ENCODE peak calls at places on chromosome 22, in nine cellular contexts. One of them, this sample, is unnamed.
A peak's percentile ranks its signal among the peaks of the same experiment; 100 is the strongest.

GRCh38 chr22:43823911-43824665 is 12.0 kb upstream of the EFCAB6 start:
- DNase-seq in stimulated activated CD4-positive, alpha-beta T cell treated with anti-CD3 and anti-CD28 coated beads, Interleukin-1b, Interleukin-23, amount 100 ng/mL, for 24 hours: no peak
- DNase-seq in activated CD4-positive, alpha-beta T cell treated with anti-CD3 and anti-CD28 coated beads for 24 hours: no peak
- DNase-seq in glutamatergic neuron: no peak
- DNase-seq in germinal center: no peak
- DNase-seq in T-cell: no peak
- DNase-seq in activated gamma-delta T cell treated with anti-CD3 and anti-CD28 coated beads, Interleukin-2, amount 50 U/mL, for 16 hours: no peak
- DNase-seq in iPS-NIHi11: no peak
- DNase-seq in choroid plexus epithelial cell: no peak
- DNase-seq in this sample: no peak

GRCh38 chr22:48748113-48748859 is 1079.4 kb downstream of the BRD1 start:
- DNase-seq in germinal center: no peak
- DNase-seq in iPS-NIHi11: no peak
- DNase-seq in activated CD4-positive, alpha-beta T cell treated with anti-CD3 and anti-CD28 coated beads for 24 hours: no peak
- DNase-seq in stimulated activated CD4-positive, alpha-beta T cell treated with anti-CD3 and anti-CD28 coated beads, Interleukin-1b, Interleukin-23, amount 100 ng/mL, for 24 hours: no peak
- DNase-seq in choroid plexus epithelial cell: no peak
- DNase-seq in glutamatergic neuron: no peak
- DNase-seq in T-cell: no peak
- DNase-seq in activated gamma-delta T cell treated with anti-CD3 and anti-CD28 coated beads, Interleukin-2, amount 50 U/mL, for 16 hours: no peak
- DNase-seq in this sample: no peak

GRCh38 chr22:33380789-33381530 is 322.8 kb upstream of the SYN3 start:
- DNase-seq in germinal center: no peak
- DNase-seq in activated CD4-positive, alpha-beta T cell treated with anti-CD3 and anti-CD28 coated beads for 24 hours: no peak
- DNase-seq in choroid plexus epithelial cell: peak; percentile 92
- DNase-seq in iPS-NIHi11: no peak
- DNase-seq in stimulated activated CD4-positive, alpha-beta T cell treated with anti-CD3 and anti-CD28 coated beads, Interleukin-1b, Interleukin-23, amount 100 ng/mL, for 24 hours: no peak
- DNase-seq in T-cell: no peak
- DNase-seq in activated gamma-delta T cell treated with anti-CD3 and anti-CD28 coated beads, Interleukin-2, amount 50 U/mL, for 16 hours: no peak
- DNase-seq in glutamatergic neuron: no peak
- DNase-seq in this sample: peak; percentile 84

GRCh38 chr22:25955323-25955722 is 213.3 kb downstream of the MYO18B start:
- DNase-seq in stimulated activated CD4-positive, alpha-beta T cell treated with anti-CD3 and anti-CD28 coated beads, Interleukin-1b, Interleukin-23, amount 100 ng/mL, for 24 hours: no peak
- DNase-seq in choroid plexus epithelial cell: no peak
- DNase-seq in activated CD4-positive, alpha-beta T cell treated with anti-CD3 and anti-CD28 coated beads for 24 hours: no peak
- DNase-seq in glutamatergic neuron: no peak
- DNase-seq in T-cell: no peak
- DNase-seq in activated gamma-delta T cell treated with anti-CD3 and anti-CD28 coated beads, Interleukin-2, amount 50 U/mL, for 16 hours: no peak
- DNase-seq in germinal center: no peak
- DNase-seq in iPS-NIHi11: peak; percentile 47
- DNase-seq in this sample: no peak

GRCh38 chr22:43109921-43110443 is 568 bp upstream of the BIK start:
- DNase-seq in choroid plexus epithelial cell: no peak
- DNase-seq in activated gamma-delta T cell treated with anti-CD3 and anti-CD28 coated beads, Interleukin-2, amount 50 U/mL, for 16 hours: no peak
- DNase-seq in iPS-NIHi11: peak; percentile 62
- DNase-seq in glutamatergic neuron: no peak
- DNase-seq in germinal center: no peak
- DNase-seq in T-cell: no peak
- DNase-seq in activated CD4-positive, alpha-beta T cell treated with anti-CD3 and anti-CD28 coated beads for 24 hours: no peak
- DNase-seq in stimulated activated CD4-positive, alpha-beta T cell treated with anti-CD3 and anti-CD28 coated beads, Interleukin-1b, Interleukin-23, amount 100 ng/mL, for 24 hours: no peak
- DNase-seq in this sample: no peak

GRCh38 chr22:40203568-40203967 is 25.8 kb downstream of the TNRC6B start:
- DNase-seq in iPS-NIHi11: no peak
- DNase-seq in glutamatergic neuron: no peak
- DNase-seq in choroid plexus epithelial cell: peak; percentile 28
- DNase-seq in activated CD4-positive, alpha-beta T cell treated with anti-CD3 and anti-CD28 coated beads for 24 hours: no peak
- DNase-seq in stimulated activated CD4-positive, alpha-beta T cell treated with anti-CD3 and anti-CD28 coated beads, Interleukin-1b, Interleukin-23, amount 100 ng/mL, for 24 hours: no peak
- DNase-seq in activated gamma-delta T cell treated with anti-CD3 and anti-CD28 coated beads, Interleukin-2, amount 50 U/mL, for 16 hours: peak; percentile 11
- DNase-seq in T-cell: peak; percentile 37
- DNase-seq in germinal center: peak; percentile 60
- DNase-seq in this sample: no peak

GRCh38 chr22:19823191-19823590 is 31.5 kb downstream of the GNB1L start:
- DNase-seq in T-cell: no peak
- DNase-seq in glutamatergic neuron: no peak
- DNase-seq in stimulated activated CD4-positive, alpha-beta T cell treated with anti-CD3 and anti-CD28 coated beads, Interleukin-1b, Interleukin-23, amount 100 ng/mL, for 24 hours: no peak
- DNase-seq in choroid plexus epithelial cell: no peak
- DNase-seq in activated gamma-delta T cell treated with anti-CD3 and anti-CD28 coated beads, Interleukin-2, amount 50 U/mL, for 16 hours: no peak
- DNase-seq in iPS-NIHi11: peak; percentile 17
- DNase-seq in germinal center: no peak
- DNase-seq in activated CD4-positive, alpha-beta T cell treated with anti-CD3 and anti-CD28 coated beads for 24 hours: no peak
- DNase-seq in this sample: no peak

GRCh38 chr22:41261541-41262249 is 21.0 kb upstream of the CHADL start:
- DNase-seq in activated gamma-delta T cell treated with anti-CD3 and anti-CD28 coated beads, Interleukin-2, amount 50 U/mL, for 16 hours: no peak
- DNase-seq in choroid plexus epithelial cell: peak; percentile 35
- DNase-seq in iPS-NIHi11: no peak
- DNase-seq in germinal center: no peak
- DNase-seq in T-cell: no peak
- DNase-seq in activated CD4-positive, alpha-beta T cell treated with anti-CD3 and anti-CD28 coated beads for 24 hours: no peak
- DNase-seq in glutamatergic neuron: no peak
- DNase-seq in stimulated activated CD4-positive, alpha-beta T cell treated with anti-CD3 and anti-CD28 coated beads, Interleukin-1b, Interleukin-23, amount 100 ng/mL, for 24 hours: no peak
- DNase-seq in this sample: no peak

GRCh38 chr22:27100323-27100722 is 442.9 kb downstream of the MIAT start:
- DNase-seq in choroid plexus epithelial cell: no peak
- DNase-seq in glutamatergic neuron: no peak
- DNase-seq in activated CD4-positive, alpha-beta T cell treated with anti-CD3 and anti-CD28 coated beads for 24 hours: no peak
- DNase-seq in T-cell: no peak
- DNase-seq in iPS-NIHi11: no peak
- DNase-seq in stimulated activated CD4-positive, alpha-beta T cell treated with anti-CD3 and anti-CD28 coated beads, Interleukin-1b, Interleukin-23, amount 100 ng/mL, for 24 hours: no peak
- DNase-seq in germinal center: no peak
- DNase-seq in activated gamma-delta T cell treated with anti-CD3 and anti-CD28 coated beads, Interleukin-2, amount 50 U/mL, for 16 hours: no peak
- DNase-seq in this sample: no peak

GRCh38 chr22:38049812-38050619 is 7.2 kb upstream of the PICK1 start:
- DNase-seq in activated gamma-delta T cell treated with anti-CD3 and anti-CD28 coated beads, Interleukin-2, amount 50 U/mL, for 16 hours: no peak
- DNase-seq in stimulated activated CD4-positive, alpha-beta T cell treated with anti-CD3 and anti-CD28 coated beads, Interleukin-1b, Interleukin-23, amount 100 ng/mL, for 24 hours: no peak
- DNase-seq in activated CD4-positive, alpha-beta T cell treated with anti-CD3 and anti-CD28 coated beads for 24 hours: no peak
- DNase-seq in germinal center: no peak
- DNase-seq in iPS-NIHi11: no peak
- DNase-seq in choroid plexus epithelial cell: no peak
- DNase-seq in glutamatergic neuron: no peak
- DNase-seq in T-cell: no peak
- DNase-seq in this sample: no peak

GRCh38 chr22:40624770-40625169 is 11.7 kb downstream of the MRTFA start:
- DNase-seq in activated gamma-delta T cell treated with anti-CD3 and anti-CD28 coated beads, Interleukin-2, amount 50 U/mL, for 16 hours: no peak
- DNase-seq in iPS-NIHi11: no peak
- DNase-seq in T-cell: no peak
- DNase-seq in activated CD4-positive, alpha-beta T cell treated with anti-CD3 and anti-CD28 coated beads for 24 hours: no peak
- DNase-seq in germinal center: no peak
- DNase-seq in choroid plexus epithelial cell: no peak
- DNase-seq in stimulated activated CD4-positive, alpha-beta T cell treated with anti-CD3 and anti-CD28 coated beads, Interleukin-1b, Interleukin-23, amount 100 ng/mL, for 24 hours: no peak
- DNase-seq in glutamatergic neuron: no peak
- DNase-seq in this sample: peak; percentile 41

GRCh38 chr22:23696326-23696851 is 5.6 kb downstream of the RGL4 start:
- DNase-seq in germinal center: peak; percentile 83
- DNase-seq in iPS-NIHi11: no peak
- DNase-seq in T-cell: peak; percentile 83
- DNase-seq in activated gamma-delta T cell treated with anti-CD3 and anti-CD28 coated beads, Interleukin-2, amount 50 U/mL, for 16 hours: peak; percentile 60
- DNase-seq in glutamatergic neuron: no peak
- DNase-seq in stimulated activated CD4-positive, alpha-beta T cell treated with anti-CD3 and anti-CD28 coated beads, Interleukin-1b, Interleukin-23, amount 100 ng/mL, for 24 hours: peak; percentile 70
- DNase-seq in choroid plexus epithelial cell: peak; percentile 83
- DNase-seq in activated CD4-positive, alpha-beta T cell treated with anti-CD3 and anti-CD28 coated beads for 24 hours: peak; percentile 51
- DNase-seq in this sample: no peak

GRCh38 chr22:44273175-44273574 is 39.6 kb downstream of the SHISAL1 start:
- DNase-seq in T-cell: no peak
- DNase-seq in iPS-NIHi11: no peak
- DNase-seq in activated CD4-positive, alpha-beta T cell treated with anti-CD3 and anti-CD28 coated beads for 24 hours: no peak
- DNase-seq in germinal center: no peak
- DNase-seq in activated gamma-delta T cell treated with anti-CD3 and anti-CD28 coated beads, Interleukin-2, amount 50 U/mL, for 16 hours: no peak
- DNase-seq in glutamatergic neuron: no peak
- DNase-seq in choroid plexus epithelial cell: no peak
- DNase-seq in stimulated activated CD4-positive, alpha-beta T cell treated with anti-CD3 and anti-CD28 coated beads, Interleukin-1b, Interleukin-23, amount 100 ng/mL, for 24 hours: no peak
- DNase-seq in this sample: no peak

GRCh38 chr22:33871935-33872334 is 48.3 kb downstream of the LARGE1 start:
- DNase-seq in iPS-NIHi11: no peak
- DNase-seq in activated gamma-delta T cell treated with anti-CD3 and anti-CD28 coated beads, Interleukin-2, amount 50 U/mL, for 16 hours: no peak
- DNase-seq in glutamatergic neuron: no peak
- DNase-seq in T-cell: no peak
- DNase-seq in germinal center: no peak
- DNase-seq in choroid plexus epithelial cell: no peak
- DNase-seq in activated CD4-positive, alpha-beta T cell treated with anti-CD3 and anti-CD28 coated beads for 24 hours: no peak
- DNase-seq in stimulated activated CD4-positive, alpha-beta T cell treated with anti-CD3 and anti-CD28 coated beads, Interleukin-1b, Interleukin-23, amount 100 ng/mL, for 24 hours: no peak
- DNase-seq in this sample: no peak

GRCh38 chr22:19971276-19972124 is 29.9 kb upstream of the TXNRD2 start:
- DNase-seq in iPS-NIHi11: no peak
- DNase-seq in T-cell: no peak
- DNase-seq in activated CD4-positive, alpha-beta T cell treated with anti-CD3 and anti-CD28 coated beads for 24 hours: no peak
- DNase-seq in activated gamma-delta T cell treated with anti-CD3 and anti-CD28 coated beads, Interleukin-2, amount 50 U/mL, for 16 hours: no peak
- DNase-seq in stimulated activated CD4-positive, alpha-beta T cell treated with anti-CD3 and anti-CD28 coated beads, Interleukin-1b, Interleukin-23, amount 100 ng/mL, for 24 hours: no peak
- DNase-seq in choroid plexus epithelial cell: no peak
- DNase-seq in glutamatergic neuron: no peak
- DNase-seq in germinal center: no peak
- DNase-seq in this sample: no peak

GRCh38 chr22:49643466-49643865 is 184.2 kb downstream of the BRD1 start:
- DNase-seq in iPS-NIHi11: no peak
- DNase-seq in activated CD4-positive, alpha-beta T cell treated with anti-CD3 and anti-CD28 coated beads for 24 hours: no peak
- DNase-seq in choroid plexus epithelial cell: no peak
- DNase-seq in activated gamma-delta T cell treated with anti-CD3 and anti-CD28 coated beads, Interleukin-2, amount 50 U/mL, for 16 hours: no peak
- DNase-seq in glutamatergic neuron: no peak
- DNase-seq in germinal center: no peak
- DNase-seq in T-cell: no peak
- DNase-seq in stimulated activated CD4-positive, alpha-beta T cell treated with anti-CD3 and anti-CD28 coated beads, Interleukin-1b, Interleukin-23, amount 100 ng/mL, for 24 hours: no peak
- DNase-seq in this sample: no peak

GRCh38 chr22:37884420-37884819 is 21.7 kb upstream of the MICALL1 start:
- DNase-seq in activated CD4-positive, alpha-beta T cell treated with anti-CD3 and anti-CD28 coated beads for 24 hours: no peak
- DNase-seq in T-cell: no peak
- DNase-seq in glutamatergic neuron: no peak
- DNase-seq in choroid plexus epithelial cell: no peak
- DNase-seq in iPS-NIHi11: no peak
- DNase-seq in activated gamma-delta T cell treated with anti-CD3 and anti-CD28 coated beads, Interleukin-2, amount 50 U/mL, for 16 hours: no peak
- DNase-seq in stimulated activated CD4-positive, alpha-beta T cell treated with anti-CD3 and anti-CD28 coated beads, Interleukin-1b, Interleukin-23, amount 100 ng/mL, for 24 hours: no peak
- DNase-seq in germinal center: no peak
- DNase-seq in this sample: no peak

GRCh38 chr22:26679003-26679629 is 21.7 kb downstream of the MIAT start:
- DNase-seq in activated CD4-positive, alpha-beta T cell treated with anti-CD3 and anti-CD28 coated beads for 24 hours: peak; percentile 54
- DNase-seq in glutamatergic neuron: peak; percentile 87
- DNase-seq in choroid plexus epithelial cell: peak; percentile 85
- DNase-seq in activated gamma-delta T cell treated with anti-CD3 and anti-CD28 coated beads, Interleukin-2, amount 50 U/mL, for 16 hours: peak; percentile 51
- DNase-seq in germinal center: peak; percentile 84
- DNase-seq in T-cell: peak; percentile 19
- DNase-seq in iPS-NIHi11: peak; percentile 82
- DNase-seq in stimulated activated CD4-positive, alpha-beta T cell treated with anti-CD3 and anti-CD28 coated beads, Interleukin-1b, Interleukin-23, amount 100 ng/mL, for 24 hours: peak; percentile 62
- DNase-seq in this sample: peak; percentile 67

GRCh38 chr22:50675553-50676199 is 3.1 kb downstream of the SHANK3 start:
- DNase-seq in glutamatergic neuron: no peak
- DNase-seq in activated CD4-positive, alpha-beta T cell treated with anti-CD3 and anti-CD28 coated beads for 24 hours: no peak
- DNase-seq in choroid plexus epithelial cell: no peak
- DNase-seq in germinal center: peak; percentile 2
- DNase-seq in T-cell: no peak
- DNase-seq in stimulated activated CD4-positive, alpha-beta T cell treated with anti-CD3 and anti-CD28 coated beads, Interleukin-1b, Interleukin-23, amount 100 ng/mL, for 24 hours: no peak
- DNase-seq in activated gamma-delta T cell treated with anti-CD3 and anti-CD28 coated beads, Interleukin-2, amount 50 U/mL, for 16 hours: no peak
- DNase-seq in iPS-NIHi11: peak; percentile 3
- DNase-seq in this sample: no peak

GRCh38 chr22:36015155-36015805 is 13.3 kb downstream of the RBFOX2 start:
- DNase-seq in T-cell: no peak
- DNase-seq in iPS-NIHi11: no peak
- DNase-seq in glutamatergic neuron: no peak
- DNase-seq in activated gamma-delta T cell treated with anti-CD3 and anti-CD28 coated beads, Interleukin-2, amount 50 U/mL, for 16 hours: no peak
- DNase-seq in activated CD4-positive, alpha-beta T cell treated with anti-CD3 and anti-CD28 coated beads for 24 hours: no peak
- DNase-seq in germinal center: no peak
- DNase-seq in choroid plexus epithelial cell: no peak
- DNase-seq in stimulated activated CD4-positive, alpha-beta T cell treated with anti-CD3 and anti-CD28 coated beads, Interleukin-1b, Interleukin-23, amount 100 ng/mL, for 24 hours: no peak
- DNase-seq in this sample: no peak

GRCh38 chr22:40955516-40955915 is 4.3 kb downstream of the RBX1 start:
- DNase-seq in germinal center: no peak
- DNase-seq in glutamatergic neuron: no peak
- DNase-seq in activated gamma-delta T cell treated with anti-CD3 and anti-CD28 coated beads, Interleukin-2, amount 50 U/mL, for 16 hours: no peak
- DNase-seq in T-cell: no peak
- DNase-seq in stimulated activated CD4-positive, alpha-beta T cell treated with anti-CD3 and anti-CD28 coated beads, Interleukin-1b, Interleukin-23, amount 100 ng/mL, for 24 hours: no peak
- DNase-seq in choroid plexus epithelial cell: peak; percentile 56
- DNase-seq in activated CD4-positive, alpha-beta T cell treated with anti-CD3 and anti-CD28 coated beads for 24 hours: no peak
- DNase-seq in iPS-NIHi11: no peak
- DNase-seq in this sample: no peak

GRCh38 chr22:19772673-19773469 is 12.3 kb downstream of the TBX1 start:
- DNase-seq in choroid plexus epithelial cell: no peak
- DNase-seq in germinal center: peak; percentile 55
- DNase-seq in activated gamma-delta T cell treated with anti-CD3 and anti-CD28 coated beads, Interleukin-2, amount 50 U/mL, for 16 hours: no peak
- DNase-seq in T-cell: no peak
- DNase-seq in glutamatergic neuron: no peak
- DNase-seq in activated CD4-positive, alpha-beta T cell treated with anti-CD3 and anti-CD28 coated beads for 24 hours: no peak
- DNase-seq in stimulated activated CD4-positive, alpha-beta T cell treated with anti-CD3 and anti-CD28 coated beads, Interleukin-1b, Interleukin-23, amount 100 ng/mL, for 24 hours: no peak
- DNase-seq in iPS-NIHi11: no peak
- DNase-seq in this sample: no peak

GRCh38 chr22:24007253-24008021 is 2.2 kb upstream of the GSTT4 start:
- DNase-seq in germinal center: no peak
- DNase-seq in iPS-NIHi11: no peak
- DNase-seq in stimulated activated CD4-positive, alpha-beta T cell treated with anti-CD3 and anti-CD28 coated beads, Interleukin-1b, Interleukin-23, amount 100 ng/mL, for 24 hours: no peak
- DNase-seq in choroid plexus epithelial cell: no peak
- DNase-seq in glutamatergic neuron: no peak
- DNase-seq in activated CD4-positive, alpha-beta T cell treated with anti-CD3 and anti-CD28 coated beads for 24 hours: no peak
- DNase-seq in T-cell: no peak
- DNase-seq in activated gamma-delta T cell treated with anti-CD3 and anti-CD28 coated beads, Interleukin-2, amount 50 U/mL, for 16 hours: no peak
- DNase-seq in this sample: no peak

GRCh38 chr22:27966168-27967064 is 47.4 kb upstream of the PITPNB start:
- DNase-seq in iPS-NIHi11: no peak
- DNase-seq in activated gamma-delta T cell treated with anti-CD3 and anti-CD28 coated beads, Interleukin-2, amount 50 U/mL, for 16 hours: no peak
- DNase-seq in T-cell: no peak
- DNase-seq in germinal center: no peak
- DNase-seq in choroid plexus epithelial cell: no peak
- DNase-seq in glutamatergic neuron: no peak
- DNase-seq in activated CD4-positive, alpha-beta T cell treated with anti-CD3 and anti-CD28 coated beads for 24 hours: no peak
- DNase-seq in stimulated activated CD4-positive, alpha-beta T cell treated with anti-CD3 and anti-CD28 coated beads, Interleukin-1b, Interleukin-23, amount 100 ng/mL, for 24 hours: no peak
- DNase-seq in this sample: no peak

GRCh38 chr22:47619631-47620030 is 857.2 kb downstream of the TBC1D22A start:
- DNase-seq in germinal center: no peak
- DNase-seq in choroid plexus epithelial cell: no peak
- DNase-seq in stimulated activated CD4-positive, alpha-beta T cell treated with anti-CD3 and anti-CD28 coated beads, Interleukin-1b, Interleukin-23, amount 100 ng/mL, for 24 hours: no peak
- DNase-seq in activated gamma-delta T cell treated with anti-CD3 and anti-CD28 coated beads, Interleukin-2, amount 50 U/mL, for 16 hours: no peak
- DNase-seq in glutamatergic neuron: no peak
- DNase-seq in iPS-NIHi11: no peak
- DNase-seq in activated CD4-positive, alpha-beta T cell treated with anti-CD3 and anti-CD28 coated beads for 24 hours: no peak
- DNase-seq in T-cell: no peak
- DNase-seq in this sample: no peak

GRCh38 chr22:38257650-38258246 is 15.1 kb downstream of the TMEM184B start:
- DNase-seq in activated CD4-positive, alpha-beta T cell treated with anti-CD3 and anti-CD28 coated beads for 24 hours: no peak
- DNase-seq in iPS-NIHi11: no peak
- DNase-seq in stimulated activated CD4-positive, alpha-beta T cell treated with anti-CD3 and anti-CD28 coated beads, Interleukin-1b, Interleukin-23, amount 100 ng/mL, for 24 hours: no peak
- DNase-seq in T-cell: no peak
- DNase-seq in glutamatergic neuron: no peak
- DNase-seq in germinal center: no peak
- DNase-seq in activated gamma-delta T cell treated with anti-CD3 and anti-CD28 coated beads, Interleukin-2, amount 50 U/mL, for 16 hours: no peak
- DNase-seq in choroid plexus epithelial cell: no peak
- DNase-seq in this sample: no peak

GRCh38 chr22:50621491-50621880 is 6.5 kb downstream of the ARSA start:
- DNase-seq in glutamatergic neuron: no peak
- DNase-seq in germinal center: no peak
- DNase-seq in choroid plexus epithelial cell: no peak
- DNase-seq in stimulated activated CD4-positive, alpha-beta T cell treated with anti-CD3 and anti-CD28 coated beads, Interleukin-1b, Interleukin-23, amount 100 ng/mL, for 24 hours: no peak
- DNase-seq in activated gamma-delta T cell treated with anti-CD3 and anti-CD28 coated beads, Interleukin-2, amount 50 U/mL, for 16 hours: no peak
- DNase-seq in T-cell: peak; percentile 71
- DNase-seq in iPS-NIHi11: no peak
- DNase-seq in activated CD4-positive, alpha-beta T cell treated with anti-CD3 and anti-CD28 coated beads for 24 hours: peak; percentile 21
- DNase-seq in this sample: no peak

GRCh38 chr22:49551446-49551845 is 276.2 kb downstream of the BRD1 start:
- DNase-seq in iPS-NIHi11: no peak
- DNase-seq in choroid plexus epithelial cell: no peak
- DNase-seq in activated gamma-delta T cell treated with anti-CD3 and anti-CD28 coated beads, Interleukin-2, amount 50 U/mL, for 16 hours: no peak
- DNase-seq in glutamatergic neuron: no peak
- DNase-seq in germinal center: no peak
- DNase-seq in stimulated activated CD4-positive, alpha-beta T cell treated with anti-CD3 and anti-CD28 coated beads, Interleukin-1b, Interleukin-23, amount 100 ng/mL, for 24 hours: no peak
- DNase-seq in activated CD4-positive, alpha-beta T cell treated with anti-CD3 and anti-CD28 coated beads for 24 hours: no peak
- DNase-seq in T-cell: no peak
- DNase-seq in this sample: no peak

GRCh38 chr22:43505896-43506295 is 94.1 kb downstream of the MPPED1 start:
- DNase-seq in T-cell: no peak
- DNase-seq in germinal center: no peak
- DNase-seq in stimulated activated CD4-positive, alpha-beta T cell treated with anti-CD3 and anti-CD28 coated beads, Interleukin-1b, Interleukin-23, amount 100 ng/mL, for 24 hours: no peak
- DNase-seq in activated CD4-positive, alpha-beta T cell treated with anti-CD3 and anti-CD28 coated beads for 24 hours: no peak
- DNase-seq in iPS-NIHi11: no peak
- DNase-seq in activated gamma-delta T cell treated with anti-CD3 and anti-CD28 coated beads, Interleukin-2, amount 50 U/mL, for 16 hours: no peak
- DNase-seq in glutamatergic neuron: no peak
- DNase-seq in choroid plexus epithelial cell: no peak
- DNase-seq in this sample: no peak

GRCh38 chr22:46069518-46070214 is 80.7 kb upstream of the PPARA start:
- DNase-seq in choroid plexus epithelial cell: peak; percentile 70
- DNase-seq in glutamatergic neuron: peak; percentile 24
- DNase-seq in stimulated activated CD4-positive, alpha-beta T cell treated with anti-CD3 and anti-CD28 coated beads, Interleukin-1b, Interleukin-23, amount 100 ng/mL, for 24 hours: peak; percentile 49
- DNase-seq in germinal center: no peak
- DNase-seq in activated CD4-positive, alpha-beta T cell treated with anti-CD3 and anti-CD28 coated beads for 24 hours: no peak
- DNase-seq in activated gamma-delta T cell treated with anti-CD3 and anti-CD28 coated beads, Interleukin-2, amount 50 U/mL, for 16 hours: no peak
- DNase-seq in iPS-NIHi11: no peak
- DNase-seq in T-cell: no peak
- DNase-seq in this sample: peak; percentile 94

GRCh38 chr22:38744981-38745380 is 10.8 kb downstream of the SUN2 start:
- DNase-seq in choroid plexus epithelial cell: no peak
- DNase-seq in iPS-NIHi11: no peak
- DNase-seq in activated gamma-delta T cell treated with anti-CD3 and anti-CD28 coated beads, Interleukin-2, amount 50 U/mL, for 16 hours: no peak
- DNase-seq in germinal center: no peak
- DNase-seq in activated CD4-positive, alpha-beta T cell treated with anti-CD3 and anti-CD28 coated beads for 24 hours: no peak
- DNase-seq in glutamatergic neuron: no peak
- DNase-seq in stimulated activated CD4-positive, alpha-beta T cell treated with anti-CD3 and anti-CD28 coated beads, Interleukin-1b, Interleukin-23, amount 100 ng/mL, for 24 hours: no peak
- DNase-seq in T-cell: no peak
- DNase-seq in this sample: no peak